ENCODE peak calls at places on chromosomes 13 and 19, in five cellular contexts. G is fibroblast of mammary gland, O is RPMI8226, D is ELF-1, A is AG09319. Q is an unnamed sample.

GRCh38 chr19:44345969-44346368 is 10.5 kb downstream of the ZNF112 start:
- DNase-seq in G (no peak), O (peak; percentile 71), D (no peak), A (no peak), Q (no peak)

GRCh38 chr19:33235269-33235995 is 9.8 kb upstream of the SLC7A10 start:
- DNase-seq in G (peak; percentile 64), O (peak; percentile 70), D (peak; percentile 86), A (peak; percentile 22), Q (peak; percentile 48)

GRCh38 chr19:43534811-43535761 is 2.1 kb downstream of the ZNF575 start:
- DNase-seq in G (peak; percentile 60), O (no peak), D (peak; percentile 89), A (no peak), Q (no peak)

GRCh38 chr19:54173951-54174817 is 1.2 kb upstream of the TMC4 start:
- DNase-seq in G (no peak), O (no peak), D (no peak), A (no peak), Q (no peak)

GRCh38 chr19:13025819-13026477 is 30.7 kb downstream of the NFIX start:
- DNase-seq in G (no peak), O (no peak), D (no peak), A (no peak), Q (no peak)

GRCh38 chr13:42396501-42396900 is 124.5 kb downstream of the AKAP11 start:
- DNase-seq in G (no peak), O (peak; percentile 61), D (no peak), A (no peak), Q (peak; percentile 38)

GRCh38 chr13:107576430-107576829 is 638.9 kb downstream of the LIG4 start:
- DNase-seq in G (no peak), O (no peak), D (no peak), A (no peak), Q (no peak)

GRCh38 chr19:5170329-5170745 is 170.3 kb downstream of the PTPRS start:
- DNase-seq in G (no peak), O (peak; percentile 49), D (peak; percentile 65), A (no peak), Q (peak; percentile 17)

GRCh38 chr13:30142502-30143211 is 164.7 kb downstream of the KATNAL1 start:
- DNase-seq in G (peak; percentile 97), O (no peak), D (peak; percentile 93), A (peak; percentile 86), Q (peak; percentile 97)

GRCh38 chr13:91955546-91956355 is 557.3 kb downstream of the GPC5 start:
- DNase-seq in G (no peak), O (no peak), D (no peak), A (no peak), Q (no peak)

GRCh38 chr13:113838711-113839201 is 25.1 kb downstream of the GAS6 start:
- DNase-seq in G (no peak), O (peak; percentile 4), D (no peak), A (no peak), Q (no peak)

GRCh38 chr13:41284512-41285288 is 21.3 kb upstream of the MTRF1 start:
- DNase-seq in G (peak; percentile 93), O (no peak), D (no peak), A (peak; percentile 90), Q (peak; percentile 91)

GRCh38 chr13:96551540-96551939 is 442.7 kb downstream of the OXGR1 start:
- DNase-seq in G (no peak), O (no peak), D (no peak), A (no peak), Q (no peak)

GRCh38 chr13:79628463-79628862 is 147.5 kb downstream of the NDFIP2 start:
- DNase-seq in G (no peak), O (no peak), D (peak; percentile 6), A (no peak), Q (no peak)

GRCh38 chr19:1315470-1316166 is 29.9 kb downstream of the EFNA2 start:
- DNase-seq in G (peak; percentile 34), O (peak; percentile 68), D (peak; percentile 56), A (no peak), Q (no peak)

GRCh38 chr13:110258876-110259631 is 47.9 kb downstream of the COL4A1 start:
- DNase-seq in G (peak; percentile 57), O (no peak), D (no peak), A (no peak), Q (no peak)

GRCh38 chr19:2324220-2324948 is 4.0 kb downstream of the LSM7 start:
- DNase-seq in G (no peak), O (no peak), D (no peak), A (no peak), Q (no peak)

GRCh38 chr19:12996542-12997094 is 1.3 kb downstream of the NFIX start:
- DNase-seq in G (no peak), O (no peak), D (peak; percentile 40), A (no peak), Q (peak; percentile 40)

GRCh38 chr19:45400192-45400591 is 4.7 kb downstream of the PPP1R13L start:
- DNase-seq in G (no peak), O (no peak), D (no peak), A (no peak), Q (no peak)

Q was measured in LHCN-M2.